ENCODE peak calls at places on chromosomes 11 and 22, in six cellular contexts. W is upper lobe of left lung, X is prostate gland, V is suprapubic skin, Y is HCT116, B is sigmoid colon. P is an unnamed sample. For H3K9me3, the result is how much of the 10 kb centered on the place peaks cover.

GRCh38 chr22:22037740-22038139 is 55.2 kb upstream of the TOP3B start:
- DNase-seq in Y (no peak), B (no peak), X (no peak), W (no peak), V (no peak), P (no peak)

GRCh38 chr11:117823294-117823940 is 1.1 kb downstream of the FXYD2 start:
- DNase-seq in B (peak), X (no peak), W (no peak), Y (no peak), V (peak), P (no peak)

GRCh38 chr22:42376721-42377177 is 55.5 kb downstream of the NFAM1 start:
- DNase-seq in V (peak), W (peak), Y (no peak), B (peak), X (no peak), P (no peak)

GRCh38 chr11:71436861-71437260 is 11.3 kb downstream of the DHCR7 start:
- DNase-seq in B (no peak), V (no peak), X (no peak), Y (no peak), W (no peak), P (no peak)

GRCh38 chr11:12126352-12127019 is 16.1 kb downstream of the MICAL2 start:
- DNase-seq in V (no peak), Y (no peak), W (peak), B (no peak), X (no peak), P (no peak)

GRCh38 chr11:108117746-108118371 is 3.5 kb upstream of the ACAT1 start:
- DNase-seq in W (no peak), V (no peak), Y (peak), B (no peak), X (no peak), P (peak)

GRCh38 chr11:5600374-5600851 is 4.0 kb downstream of the TRIM6 start:
- DNase-seq in W (peak), B (peak), Y (peak), X (peak), V (peak), P (peak)

GRCh38 chr22:44746836-44747519 is 5.4 kb upstream of the ARHGAP8 start:
- DNase-seq in W (no peak), V (no peak), Y (no peak), B (no peak), X (no peak), P (no peak)

GRCh38 chr11:113628912-113629311 is 77.2 kb downstream of the TMPRSS5 start:
- DNase-seq in Y (no peak), B (no peak), X (no peak), V (no peak), W (no peak), P (no peak)

GRCh38 chr11:122743949-122744876 is 88.7 kb downstream of the UBASH3B start:
- DNase-seq in B (peak), V (no peak), W (peak), X (no peak), Y (no peak), P (no peak)

GRCh38 chr11:18369398-18369797 is 25.0 kb upstream of the LDHA start:
- DNase-seq in B (no peak), Y (no peak), V (no peak), W (no peak), X (no peak), P (no peak)

GRCh38 chr11:20367313-20367948 is 3.9 kb downstream of the HTATIP2 start:
- DNase-seq in B (peak), X (no peak), W (no peak), V (no peak), Y (peak), P (no peak)

GRCh38 chr11:86440305-86440716 is 65.6 kb downstream of the CCDC81 start:
- DNase-seq in B (peak), W (no peak), Y (no peak), V (no peak), X (no peak), P (no peak)

GRCh38 chr11:96207459-96208449 is 135.2 kb downstream of the MAML2 start:
- DNase-seq in X (peak), B (no peak), W (no peak), V (no peak), Y (no peak), P (peak)

GRCh38 chr11:2586091-2586792 is 113.6 kb downstream of the KCNQ1OT1 start:
- DNase-seq in V (peak), X (peak), W (no peak), Y (no peak), B (peak), P (no peak)

GRCh38 chr22:17920145-17920605 is 104.2 kb downstream of the MICAL3 start:
- DNase-seq in Y (no peak), B (no peak), X (peak), W (no peak), V (no peak), P (no peak)

GRCh38 chr11:68397256-68397655 is 63.3 kb upstream of the PPP6R3 start:
- DNase-seq in Y (no peak), B (no peak), V (no peak), W (no peak), X (no peak), P (no peak)

GRCh38 chr11:98568011-98568410 is 452.7 kb upstream of the CNTN5 start:
- DNase-seq in B (no peak), Y (no peak), X (no peak), V (no peak), W (no peak), P (no peak)

GRCh38 chr22:38135133-38135706 is 24.7 kb upstream of the BAIAP2L2 start:
- DNase-seq in V (no peak), X (no peak), W (no peak), Y (peak), B (peak), P (no peak)

GRCh38 chr11:126862664-126863247 is 137.8 kb downstream of the KIRREL3 start:
- DNase-seq in V (no peak), Y (no peak), W (no peak), X (no peak), B (no peak), P (no peak)

GRCh38 chr22:29116397-29117123 is 43.7 kb downstream of the KREMEN1 start:
- DNase-seq in V (no peak), X (no peak), W (no peak), Y (no peak), B (no peak), P (no peak)

GRCh38 chr11:3205261-3206127 is 13.1 kb downstream of the MRGPRG start:
- DNase-seq in B (no peak), W (no peak), Y (no peak), X (no peak), V (no peak), P (no peak)

GRCh38 chr11:68632802-68633201 is 51.5 kb upstream of the GAL start:
- DNase-seq in Y (peak), B (no peak), V (no peak), X (peak), W (peak), P (peak)

GRCh38 chr11:66957971-66958231 is 282 bp downstream of the PC start:
- DNase-seq in Y (no peak), B (no peak), X (no peak), V (no peak), W (no peak), P (no peak)

GRCh38 chr22:47188337-47189055 is 426.0 kb downstream of the TBC1D22A start:
- DNase-seq in B (peak), V (no peak), X (no peak), Y (no peak), W (peak), P (no peak)

GRCh38 chr11:61959678-61960077 is 7.8 kb downstream of the FTH1 start:
- DNase-seq in W (no peak), B (no peak), V (no peak), Y (no peak), X (no peak), P (no peak)

GRCh38 chr11:16226245-16226644 is 130.1 kb downstream of the SOX6 start:
- DNase-seq in B (peak), X (peak), V (peak), Y (no peak), W (peak), P (peak)

GRCh38 chr22:48757581-48757980 is 1070.1 kb downstream of the BRD1 start:
- DNase-seq in W (peak), X (no peak), B (peak), Y (no peak), V (peak), P (no peak)

GRCh38 chr11:77081976-77082836 is 15.4 kb downstream of the CAPN5 start:
- DNase-seq in Y (no peak), V (peak), B (no peak), W (peak), X (no peak), P (no peak)

GRCh38 chr11:113697798-113698407 is 8.2 kb downstream of the TMPRSS5 start:
- DNase-seq in X (no peak), Y (no peak), B (no peak), V (no peak), W (no peak), P (no peak)

GRCh38 chr11:74493816-74494630 is 499 bp upstream of the LIPT2 start:
- DNase-seq in W (no peak), B (no peak), V (no peak), Y (peak), X (no peak), P (no peak)

GRCh38 chr11:124301482-124301881 is 12.3 kb downstream of the OR8D1 start:
- DNase-seq in Y (no peak), B (no peak), V (no peak), X (no peak), W (no peak), P (no peak)

GRCh38 chr11:121112498-121113455 is 11.7 kb downstream of the TECTA start:
- DNase-seq in B (peak), X (peak), W (peak), V (no peak), Y (peak), P (no peak)

GRCh38 chr22:24489011-24489410 is 6.1 kb upstream of the UPB1 start:
- DNase-seq in Y (no peak), B (no peak), W (no peak), V (no peak), X (no peak), P (no peak)

GRCh38 chr22:49307071-49307830 is 520.4 kb downstream of the BRD1 start:
- DNase-seq in V (peak), X (no peak), Y (no peak), B (peak), W (peak), P (no peak)

GRCh38 chr11:47881145-47881544 is 33.0 kb upstream of the NUP160 start:
- DNase-seq in Y (no peak), V (no peak), W (peak), X (no peak), B (peak), P (no peak)

DNA sequence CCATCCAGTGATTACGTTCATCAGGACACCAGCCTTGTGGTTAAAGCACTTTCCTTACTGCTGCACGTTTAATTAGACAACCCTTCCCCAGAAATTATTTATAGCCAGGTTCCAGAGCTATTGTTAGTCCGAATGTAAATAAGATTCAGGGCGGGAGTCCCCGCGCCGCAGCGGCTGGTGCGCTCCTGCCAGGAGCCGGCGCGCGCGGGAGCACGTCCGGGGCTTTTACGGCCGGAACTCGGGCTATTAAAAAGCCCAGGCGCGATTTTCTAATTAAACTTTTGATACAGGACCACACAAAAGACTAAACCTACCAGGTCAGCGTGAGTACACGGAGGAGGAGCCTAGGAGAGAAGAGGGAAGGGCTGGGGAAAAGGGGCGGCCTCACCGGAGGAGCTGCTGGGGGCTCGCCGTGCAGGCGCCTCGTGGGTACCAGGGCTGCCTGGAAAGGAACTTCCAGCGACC is 538.2 kb downstream of the OPCML start:
- DNase-seq in Y (no peak), X (no peak), V (no peak), B (no peak), W (no peak), P (no peak)
- H3K4me3 ChIP-seq in Y (no peak), X (no peak), V (no peak), B (no peak), W (no peak), P (peak)

GRCh38 chr22:25741692-25742626 is at the start of gene MYO18B:
- DNase-seq in B (no peak), W (no peak), X (no peak), Y (no peak), V (no peak), P (no peak)
- TF ChIP-seq POLR2AphosphoS5 in B (no peak), W (no peak), X (no peak), Y (no peak), V (no peak), P (no peak)

GRCh38 chr11:134171951-134172350 is 51.8 kb downstream of the NCAPD3 start:
- DNase-seq in V (no peak), X (no peak), W (no peak), Y (no peak), B (no peak), P (no peak)
- H3K9me3 ChIP-seq in V (under half), X (under half), W (under half), Y (under half), B (under half), P (under half)

DNA sequence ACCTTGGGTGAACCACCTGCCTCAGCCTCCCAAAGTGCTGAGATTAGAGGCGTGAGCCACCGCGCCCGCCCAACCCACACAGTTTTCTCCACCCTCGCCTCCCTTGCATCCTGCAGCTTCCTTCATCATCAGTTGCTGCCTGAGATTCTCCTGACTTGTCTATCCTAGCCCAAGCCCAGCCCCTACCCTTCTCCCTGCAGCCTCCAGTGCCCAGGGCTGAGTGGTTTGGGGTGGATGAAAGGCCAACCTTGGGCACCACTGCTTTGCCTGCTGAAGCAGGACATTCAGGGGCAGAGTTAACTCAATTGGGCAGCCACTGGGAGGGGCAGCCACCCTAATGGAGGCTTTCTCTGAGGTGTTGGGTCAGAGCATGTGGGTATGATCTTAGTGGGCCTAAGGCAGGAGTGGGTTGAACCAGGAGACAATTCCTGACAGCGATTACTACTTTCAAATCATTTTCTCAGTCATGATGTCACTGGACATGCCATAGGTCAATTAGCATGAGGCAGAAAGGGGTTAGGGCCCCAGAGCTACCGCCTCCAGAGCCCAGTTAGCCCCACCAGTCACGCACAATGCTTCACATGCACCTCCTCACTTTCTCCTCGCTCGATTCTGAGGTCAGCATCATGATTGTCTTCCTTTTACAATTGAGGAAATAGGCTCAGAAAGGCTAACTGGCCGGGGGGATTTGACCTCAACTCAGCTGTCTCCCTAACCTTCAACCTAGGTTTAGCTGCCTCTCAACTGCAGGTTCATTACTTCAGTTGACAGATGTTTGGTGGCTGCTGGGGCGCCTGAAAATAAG is 1.0 kb upstream of the FKBP2 start:
- DNase-seq in W (peak), X (no peak), Y (no peak), V (no peak), B (no peak), P (no peak)
- H3K4me3 ChIP-seq in W (peak), X (peak), Y (peak), V (peak), B (peak), P (peak)

GRCh38 chr11:1486054-1486825 is at the start of gene MOB2:
- DNase-seq in V (peak), Y (no peak), X (no peak), W (peak), B (peak), P (no peak)
- TF ChIP-seq POLR2AphosphoS5 in V (no peak), Y (no peak), X (no peak), W (no peak), B (peak), P (no peak)